ENCODE peak calls at places on chromosomes 2 and 18, in four cellular contexts. P is K562, Y is endothelial cell of umbilical vein, Z is A549. M is an unnamed sample.

GRCh38 chr2:128172191-128172590 is 81.2 kb downstream of the UGGT1 start:
- DNase-seq in P (no peak), Y (no peak), Z (peak; percentile 35), M (no peak)

GRCh38 chr2:220478305-220479058 is 851.1 kb downstream of the SLC4A3 start:
- DNase-seq in P (no peak), Y (no peak), Z (no peak), M (no peak)

GRCh38 chr2:124678043-124678442 is 653.0 kb downstream of the CNTNAP5 start:
- DNase-seq in P (no peak), Y (no peak), Z (no peak), M (no peak)

GRCh38 chr2:233079953-233080835 is 20.1 kb downstream of the INPP5D start:
- DNase-seq in P (no peak), Y (no peak), Z (no peak), M (no peak)

GRCh38 chr2:150280255-150280654 is 207.2 kb downstream of the RND3 start:
- DNase-seq in P (no peak), Y (peak; percentile 78), Z (no peak), M (no peak)

GRCh38 chr2:159708066-159708760 is 4.1 kb upstream of the MARCHF7 start:
- DNase-seq in P (no peak), Y (no peak), Z (no peak), M (no peak)

GRCh38 chr2:198639580-198639979 is 818.2 kb downstream of the SATB2 start:
- DNase-seq in P (no peak), Y (no peak), Z (no peak), M (no peak)

GRCh38 chr2:222318712-222319575 is 20.1 kb upstream of the PAX3 start:
- DNase-seq in P (no peak), Y (no peak), Z (peak; percentile 46), M (no peak)

GRCh38 chr2:202871161-202872141 is at the start of gene ICA1L:
- DNase-seq in P (peak; percentile 67), Y (peak; percentile 68), Z (peak; percentile 60), M (no peak)

GRCh38 chr2:99682280-99683060 is 192.7 kb upstream of the REV1 start:
- DNase-seq in P (no peak), Y (no peak), Z (no peak), M (no peak)

GRCh38 chr2:169824373-169825333 is at the start of gene METTL5:
- DNase-seq in P (peak; percentile 92), Y (peak; percentile 80), Z (peak; percentile 84), M (peak; percentile 20)

GRCh38 chr18:36912887-36913286 is 84.0 kb downstream of the KIAA1328 start:
- DNase-seq in P (no peak), Y (no peak), Z (no peak), M (peak; percentile 5)

GRCh38 chr2:12083081-12083569 is 336.7 kb downstream of the LPIN1 start:
- DNase-seq in P (no peak), Y (no peak), Z (no peak), M (no peak)

GRCh38 chr2:163794635-163795034 is 58.8 kb upstream of the FIGN start:
- DNase-seq in P (no peak), Y (no peak), Z (peak; percentile 11), M (no peak)

GRCh38 chr18:11887305-11888262 is 20.5 kb downstream of the MPPE1 start:
- DNase-seq in P (no peak), Y (no peak), Z (peak; percentile 8), M (no peak)

GRCh38 chr2:61887684-61888303 is 662 bp downstream of the CCT4 start:
- DNase-seq in P (no peak), Y (peak; percentile 52), Z (peak; percentile 44), M (no peak)

GRCh38 chr2:29012211-29012681 is 31.1 kb downstream of the TOGARAM2 start:
- DNase-seq in P (no peak), Y (no peak), Z (no peak), M (no peak)

GRCh38 chr2:190947711-190948251 is 66.2 kb downstream of the STAT1 start:
- DNase-seq in P (no peak), Y (peak; percentile 93), Z (peak; percentile 75), M (peak; percentile 45)

GRCh38 chr2:37454851-37455762 is 110.7 kb downstream of the QPCT start:
- DNase-seq in P (no peak), Y (peak; percentile 95), Z (no peak), M (no peak)

GRCh38 chr2:195532628-195533271 is 124.3 kb upstream of the SLC39A10 start:
- DNase-seq in P (no peak), Y (peak; percentile 2), Z (peak; percentile 29), M (no peak)

GRCh38 chr2:7007846-7008741 is 90.9 kb downstream of the RNF144A start:
- DNase-seq in P (peak; percentile 81), Y (peak; percentile 47), Z (no peak), M (peak; percentile 16)

GRCh38 chr2:212073360-212073759 is 465.2 kb downstream of the ERBB4 start:
- DNase-seq in P (no peak), Y (no peak), Z (no peak), M (no peak)

GRCh38 chr2:205510345-205510744 is 172.0 kb upstream of the NRP2 start:
- DNase-seq in P (no peak), Y (no peak), Z (no peak), M (no peak)

GRCh38 chr2:215363461-215364156 is 51.8 kb downstream of the ATIC start:
- DNase-seq in P (no peak), Y (no peak), Z (no peak), M (no peak)

DNA sequence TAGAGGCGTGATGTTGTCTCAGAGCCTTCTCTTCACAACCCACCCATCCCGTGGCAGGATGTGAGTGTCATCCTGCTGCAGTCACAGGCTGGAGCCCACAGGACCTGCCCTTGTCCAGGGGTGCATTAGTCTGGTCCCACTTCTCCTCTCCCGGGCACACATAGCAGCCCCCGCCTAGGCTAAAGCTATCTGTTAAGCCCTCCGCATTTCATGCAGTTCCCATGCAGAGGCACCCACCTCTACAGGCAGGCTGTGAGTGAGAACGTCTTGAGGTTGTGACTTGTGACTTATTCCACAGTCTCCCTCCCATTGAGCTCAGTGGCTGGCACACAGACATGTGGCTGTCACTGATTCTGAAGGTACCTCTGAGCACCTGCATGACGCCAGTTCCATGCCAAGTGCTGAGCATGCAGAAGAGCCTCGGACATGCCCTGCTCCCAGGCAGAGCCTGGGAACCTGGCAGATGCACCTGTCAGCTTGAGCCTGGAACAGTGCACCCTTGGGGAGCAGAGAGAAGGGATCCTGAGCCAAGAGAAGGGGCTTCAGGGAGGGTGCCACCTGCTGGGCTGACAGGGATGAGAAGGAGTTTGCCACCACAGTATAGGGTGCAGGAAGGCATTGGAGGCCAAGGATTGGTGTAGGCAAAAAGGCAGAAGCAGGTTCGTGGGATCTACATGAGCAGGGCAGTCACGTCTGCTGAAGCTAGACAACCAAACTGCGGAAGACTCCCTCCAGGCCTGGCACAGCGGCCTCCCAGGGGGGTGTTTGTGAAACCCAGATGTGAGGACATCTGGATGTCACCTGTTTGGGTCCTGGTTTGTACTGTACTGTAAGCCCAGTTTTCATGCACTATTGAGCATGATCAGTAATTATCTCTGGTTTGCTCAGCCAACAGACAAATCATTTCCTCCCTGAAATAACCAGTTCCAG is 213.6 kb downstream of the GLI2 start:
- DNase-seq in P (peak; percentile 33), Y (peak; percentile 21), Z (peak; percentile 53), M (no peak)
- TF ChIP-seq MYC in P (no peak), Y (no peak), Z (no peak), M (no peak)

DNA sequence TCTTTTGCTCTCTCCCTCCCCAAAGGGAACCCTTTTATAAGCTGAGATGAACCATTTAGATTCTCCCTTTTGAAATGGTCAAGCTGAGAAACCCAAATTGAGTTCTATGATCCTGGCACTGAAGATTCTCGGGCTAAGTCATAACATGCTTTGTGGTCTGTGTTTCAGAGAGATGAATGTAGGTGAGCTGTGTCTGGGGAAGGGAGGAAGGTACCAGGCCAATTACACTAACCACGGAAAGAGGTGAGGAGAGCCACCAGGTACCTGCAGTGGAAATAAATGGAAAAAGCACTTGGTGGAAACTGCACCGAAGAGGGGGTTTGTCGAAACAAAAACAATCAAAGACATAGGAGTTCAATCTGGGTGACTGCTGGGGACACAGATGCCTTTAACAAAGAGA is 996 bp upstream of the MRPL44 start:
- DNase-seq in P (no peak), Y (no peak), Z (no peak), M (no peak)
- TF ChIP-seq MYC in P (no peak), Y (no peak), Z (no peak), M (no peak)

GRCh38 chr2:72475246-72475645 is 327.6 kb upstream of the CYP26B1 start:
- DNase-seq in P (no peak), Y (no peak), Z (peak; percentile 6), M (no peak)
- TF ChIP-seq MYC in P (no peak), Y (no peak), Z (no peak), M (no peak)

GRCh38 chr2:186254759-186255158 is 231.3 kb upstream of the ZC3H15 start:
- DNase-seq in P (no peak), Y (no peak), Z (no peak), M (no peak)

GRCh38 chr2:186255823-186256222 is 230.2 kb upstream of the ZC3H15 start:
- DNase-seq in P (no peak), Y (peak; percentile 19), Z (no peak), M (no peak)

GRCh38 chr2:186256540-186256939 is 229.5 kb upstream of the ZC3H15 start:
- DNase-seq in P (no peak), Y (peak; percentile 64), Z (peak; percentile 50), M (peak; percentile 7)
- TF ChIP-seq MYC in P (no peak), Y (no peak), Z (no peak), M (no peak)

GRCh38 chr2:162091325-162092007 is 17.5 kb upstream of the DPP4 start:
- DNase-seq in P (no peak), Y (peak; percentile 41), Z (peak; percentile 33), M (no peak)

GRCh38 chr2:162085090-162085891 is 11.3 kb upstream of the DPP4 start:
- DNase-seq in P (no peak), Y (no peak), Z (no peak), M (no peak)

GRCh38 chr2:162084561-162084960 is 10.5 kb upstream of the DPP4 start:
- DNase-seq in P (no peak), Y (no peak), Z (no peak), M (no peak)

GRCh38 chr2:162090109-162090508 is 16.1 kb upstream of the DPP4 start:
- DNase-seq in P (no peak), Y (peak; percentile 50), Z (no peak), M (no peak)

GRCh38 chr2:162086904-162087303 is 12.9 kb upstream of the DPP4 start:
- DNase-seq in P (no peak), Y (no peak), Z (no peak), M (no peak)
- TF ChIP-seq MYC in P (no peak), Y (no peak), Z (no peak), M (no peak)

GRCh38 chr18:44521673-44522032 is 159.0 kb upstream of the SETBP1 start:
- DNase-seq in P (no peak), Y (no peak), Z (no peak), M (no peak)
- TF ChIP-seq MYC in P (no peak), Y (no peak), Z (no peak), M (no peak)

DNA sequence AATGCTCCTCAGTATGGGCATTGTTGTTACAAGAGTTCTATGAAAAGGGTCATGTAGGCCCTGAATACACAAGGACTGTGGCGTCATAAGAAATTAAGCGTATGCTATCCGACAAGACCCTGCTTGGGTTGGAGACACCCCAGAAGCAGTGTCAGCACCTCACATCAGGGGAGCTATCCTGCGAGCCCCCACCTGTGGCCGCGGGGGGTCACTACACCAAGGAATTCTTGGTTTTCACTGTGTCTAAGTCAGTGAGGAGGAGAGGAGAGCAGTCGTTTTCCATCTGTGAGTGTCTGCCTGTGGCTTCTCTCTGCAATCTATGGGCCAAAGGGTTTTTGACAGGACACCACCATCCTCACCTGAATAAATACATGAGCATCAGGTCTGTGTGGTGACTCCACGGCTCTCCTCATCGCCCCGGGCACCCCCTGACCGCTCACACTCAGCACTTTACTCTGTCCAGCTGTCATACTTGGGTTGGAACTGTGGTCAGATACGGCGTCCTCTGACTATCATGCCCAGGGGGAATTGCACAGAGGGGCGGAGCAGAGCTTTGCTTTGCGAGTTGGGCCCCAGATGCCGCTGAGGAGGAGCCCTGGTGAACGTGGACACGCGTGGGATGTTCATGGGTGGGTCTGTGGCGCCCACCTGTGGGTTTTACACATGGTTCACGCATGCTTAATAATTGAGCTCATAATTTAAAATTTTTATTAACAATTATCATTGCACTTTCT is 235.5 kb downstream of the MYT1L start:
- DNase-seq in P (peak; percentile 16), Y (no peak), Z (no peak), M (no peak)
- TF ChIP-seq MYC in P (no peak), Y (no peak), Z (no peak), M (no peak)

M was measured in GM12878.